ENCODE peak calls at places on chromosomes 6 and 20, in four cellular contexts. T, K, I and F are unnamed samples.

GRCh38 chr6:51118754-51119153 is 300.1 kb downstream of the TFAP2B start:
- DNase-seq in I (no peak), T (no peak), K (no peak), F (no peak)

GRCh38 chr20:4626228-4626627 is 95.5 kb upstream of the PRND start:
- DNase-seq in T (no peak), I (no peak), K (no peak), F (no peak)

GRCh38 chr20:32474967-32475819 is 109.9 kb downstream of the NOL4L start:
- DNase-seq in I (peak), T (peak), K (peak), F (peak)

GRCh38 chr6:53967415-53967814 is 143.8 kb upstream of the MLIP start:
- DNase-seq in K (no peak), I (no peak), T (no peak), F (no peak)

GRCh38 chr20:10857362-10858070 is 183.7 kb upstream of the JAG1 start:
- DNase-seq in T (peak), I (no peak), K (peak), F (peak)

GRCh38 chr6:24054388-24054787 is 71.6 kb upstream of the NRSN1 start:
- DNase-seq in T (no peak), I (no peak), K (no peak), F (no peak)

GRCh38 chr6:168035098-168035660 is 37.7 kb downstream of the KIF25 start:
- DNase-seq in K (peak), I (no peak), T (peak), F (peak)

GRCh38 chr6:41901882-41902519 is 6.8 kb upstream of the USP49 start:
- DNase-seq in K (peak), I (no peak), T (no peak), F (no peak)

GRCh38 chr6:82589509-82590206 is 226.0 kb downstream of the TPBG start:
- DNase-seq in T (no peak), I (no peak), K (peak), F (peak)

GRCh38 chr20:10074513-10074912 is 39.7 kb downstream of the ANKEF1 start:
- DNase-seq in K (peak), T (no peak), I (no peak), F (peak)

DNA sequence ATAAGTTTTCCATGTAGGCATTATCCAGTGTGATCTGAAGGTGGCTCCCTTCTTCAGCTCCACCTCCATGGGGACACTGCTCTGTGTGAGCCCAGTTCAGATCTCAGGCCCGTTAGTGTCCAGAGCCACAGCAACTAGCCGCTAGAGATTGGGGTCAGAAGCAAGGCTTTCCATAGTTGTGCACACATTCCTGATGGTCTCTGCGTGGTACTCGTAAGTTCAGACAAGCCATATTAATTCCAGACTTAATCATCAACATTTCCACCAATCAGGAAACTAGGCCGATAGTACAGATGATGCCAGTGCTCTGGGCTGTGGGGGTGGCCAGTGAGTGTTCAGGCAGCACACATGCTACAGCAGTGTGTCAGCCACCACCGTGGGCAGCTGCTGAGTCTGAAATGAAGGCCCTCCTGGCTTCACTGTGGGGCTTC is 17.5 kb upstream of the SYNCRIP start:
- DNase-seq in K (peak), T (no peak), I (no peak), F (peak)
- TF ChIP-seq CTCF in K (peak), T (no peak), I (no peak), F (peak)

GRCh38 chr6:21883528-21883927 is 290.0 kb downstream of the SOX4 start:
- DNase-seq in K (no peak), T (no peak), I (no peak), F (no peak)

GRCh38 chr6:21883929-21884328 is 290.4 kb downstream of the SOX4 start:
- DNase-seq in I (no peak), T (no peak), K (no peak), F (no peak)

GRCh38 chr6:21885532-21886089 is 292.1 kb downstream of the SOX4 start:
- DNase-seq in T (peak), K (peak), I (peak), F (peak)

GRCh38 chr6:21886601-21887091 is 293.1 kb downstream of the SOX4 start:
- DNase-seq in T (no peak), I (no peak), K (peak), F (peak)

GRCh38 chr6:21885101-21885500 is 291.6 kb downstream of the SOX4 start:
- DNase-seq in T (no peak), I (no peak), K (no peak), F (no peak)
- H3K4me3 ChIP-seq in T (no peak), I (no peak), K (no peak), F (no peak)

GRCh38 chr6:125190667-125191066 is 37.1 kb downstream of the TPD52L1 start:
- DNase-seq in K (no peak), T (no peak), I (no peak), F (no peak)

GRCh38 chr6:125189494-125189893 is 35.9 kb downstream of the TPD52L1 start:
- DNase-seq in I (no peak), T (no peak), K (no peak), F (no peak)

GRCh38 chr6:125188037-125188436 is 34.5 kb downstream of the TPD52L1 start:
- DNase-seq in K (peak), I (no peak), T (no peak), F (peak)

GRCh38 chr6:125191916-125192609 is 38.5 kb downstream of the TPD52L1 start:
- DNase-seq in I (peak), T (peak), K (peak), F (peak)

DNA sequence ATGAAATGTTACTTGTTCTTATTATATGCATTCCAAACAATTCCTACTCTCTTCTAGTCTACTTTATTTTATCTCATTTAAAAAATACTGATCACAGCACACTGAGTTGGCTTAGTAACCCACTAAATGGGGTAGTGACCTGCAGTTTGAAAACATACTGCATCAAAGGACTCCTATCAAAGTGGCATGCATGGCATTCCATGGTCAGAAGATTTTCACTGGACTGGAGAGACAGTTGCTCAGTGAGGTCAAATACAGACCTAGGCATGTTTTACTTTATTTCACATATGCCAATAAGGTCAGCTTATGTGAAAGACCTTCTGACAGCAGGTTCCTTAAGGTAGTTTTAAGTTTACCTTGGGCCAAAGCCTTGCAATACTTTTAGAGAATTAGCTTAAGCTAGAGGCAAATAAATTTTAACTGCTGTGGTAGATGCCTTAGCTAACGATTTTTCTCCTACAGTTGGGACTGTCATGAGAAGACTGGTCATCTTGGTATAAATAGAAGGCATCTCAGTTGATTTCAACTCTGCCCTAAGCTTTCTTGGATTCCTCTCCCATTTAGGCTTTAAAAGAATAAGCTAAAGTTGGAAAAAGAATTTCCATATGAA is 35.1 kb downstream of the TPD52L1 start:
- DNase-seq in K (no peak), I (no peak), T (no peak), F (no peak)
- TF ChIP-seq CTCF in K (no peak), I (no peak), T (no peak), F (no peak)

GRCh38 chr6:26268659-26269402 is 96.2 kb upstream of the BTN3A2 start:
- DNase-seq in T (no peak), I (no peak), K (peak), F (peak)
- H3K4me3 ChIP-seq in T (no peak), I (no peak), K (no peak), F (no peak)

GRCh38 chr6:95128439-95128838 is 448.9 kb upstream of the MANEA start:
- DNase-seq in T (no peak), I (no peak), K (no peak), F (no peak)

DNA sequence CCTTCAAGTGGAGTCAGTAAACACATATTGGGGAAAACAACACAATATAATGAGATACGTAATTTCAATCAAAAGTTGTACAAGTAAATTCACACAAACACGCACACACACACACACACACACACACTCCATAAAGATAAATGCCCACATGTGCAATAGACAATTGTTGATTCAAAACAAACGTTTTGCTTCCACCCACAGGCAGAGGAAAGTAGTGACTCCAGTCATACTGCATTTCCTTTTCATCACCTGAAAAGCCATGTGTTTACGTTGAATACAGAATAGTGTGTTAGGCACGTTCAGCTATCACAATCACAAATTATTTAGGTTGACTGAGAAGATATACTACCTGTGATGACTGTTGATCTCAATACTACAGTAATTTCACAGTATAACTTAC is 443.8 kb upstream of the MANEA start:
- DNase-seq in K (peak), T (no peak), I (no peak), F (peak)
- TF ChIP-seq CTCF in K (peak), T (no peak), I (no peak), F (peak)

GRCh38 chr6:147497472-147497871 is 11.0 kb upstream of the SAMD5 start:
- DNase-seq in T (no peak), I (no peak), K (no peak), F (no peak)
- H3K4me3 ChIP-seq in T (no peak), I (no peak), K (no peak), F (no peak)

DNA sequence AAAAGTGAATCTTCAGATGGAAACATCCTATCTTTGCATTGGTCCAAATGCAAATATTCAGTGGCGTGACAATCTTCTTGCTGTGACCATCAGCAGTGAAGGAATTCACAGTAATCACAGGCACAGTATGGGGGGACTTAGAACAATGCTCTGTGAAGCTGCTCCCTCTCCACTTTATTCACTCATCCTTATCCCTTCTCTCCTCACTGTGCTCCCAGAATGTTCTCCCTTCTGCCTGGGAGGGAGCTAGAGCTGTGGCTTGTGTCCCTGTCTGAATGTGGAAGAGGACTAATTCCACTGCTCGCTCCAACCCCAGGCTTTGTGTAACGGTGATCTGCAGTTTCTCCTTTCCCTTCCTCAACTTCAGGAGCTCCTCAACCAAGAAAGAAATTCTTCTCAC is 243.7 kb downstream of the ALDH8A1 start:
- DNase-seq in K (no peak), I (no peak), T (no peak), F (no peak)
- TF ChIP-seq CTCF in K (no peak), I (no peak), T (no peak), F (no peak)

DNA sequence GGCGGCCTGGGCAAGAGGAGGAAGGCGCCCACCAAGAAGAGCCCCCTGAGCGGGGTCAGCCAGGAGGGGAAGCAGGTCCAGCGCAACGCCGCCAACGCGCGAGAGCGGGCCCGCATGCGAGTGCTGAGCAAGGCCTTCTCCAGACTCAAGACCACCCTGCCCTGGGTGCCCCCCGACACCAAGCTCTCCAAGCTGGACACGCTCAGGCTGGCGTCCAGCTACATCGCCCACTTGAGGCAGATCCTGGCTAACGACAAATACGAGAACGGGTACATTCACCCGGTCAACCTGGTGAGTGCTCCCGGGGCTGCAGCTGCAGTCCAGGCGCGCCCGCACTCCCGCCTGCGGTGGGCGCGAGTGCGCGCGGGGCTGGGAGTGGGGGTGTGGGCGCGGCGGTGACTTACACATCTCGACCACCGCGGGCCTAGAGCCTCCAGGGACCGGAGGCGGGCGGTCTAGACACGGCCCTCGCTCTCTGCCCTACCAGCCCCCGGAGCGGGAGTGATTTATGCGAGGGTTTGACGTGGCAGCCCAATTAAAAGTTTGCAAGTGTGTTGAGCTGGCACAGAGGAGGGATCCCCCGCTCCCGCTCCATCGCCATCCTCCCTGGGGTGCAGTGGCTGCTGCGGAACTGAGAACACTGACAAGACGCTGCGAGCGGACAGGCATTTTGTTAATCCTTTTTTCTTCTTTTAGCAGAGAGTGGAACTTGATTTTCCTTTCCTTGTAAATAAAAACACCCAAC is 816 bp downstream of the TCF21 start:
- DNase-seq in I (no peak), T (peak), K (peak), F (peak)
- H3K4me3 ChIP-seq in I (no peak), T (peak), K (peak), F (peak)

DNA sequence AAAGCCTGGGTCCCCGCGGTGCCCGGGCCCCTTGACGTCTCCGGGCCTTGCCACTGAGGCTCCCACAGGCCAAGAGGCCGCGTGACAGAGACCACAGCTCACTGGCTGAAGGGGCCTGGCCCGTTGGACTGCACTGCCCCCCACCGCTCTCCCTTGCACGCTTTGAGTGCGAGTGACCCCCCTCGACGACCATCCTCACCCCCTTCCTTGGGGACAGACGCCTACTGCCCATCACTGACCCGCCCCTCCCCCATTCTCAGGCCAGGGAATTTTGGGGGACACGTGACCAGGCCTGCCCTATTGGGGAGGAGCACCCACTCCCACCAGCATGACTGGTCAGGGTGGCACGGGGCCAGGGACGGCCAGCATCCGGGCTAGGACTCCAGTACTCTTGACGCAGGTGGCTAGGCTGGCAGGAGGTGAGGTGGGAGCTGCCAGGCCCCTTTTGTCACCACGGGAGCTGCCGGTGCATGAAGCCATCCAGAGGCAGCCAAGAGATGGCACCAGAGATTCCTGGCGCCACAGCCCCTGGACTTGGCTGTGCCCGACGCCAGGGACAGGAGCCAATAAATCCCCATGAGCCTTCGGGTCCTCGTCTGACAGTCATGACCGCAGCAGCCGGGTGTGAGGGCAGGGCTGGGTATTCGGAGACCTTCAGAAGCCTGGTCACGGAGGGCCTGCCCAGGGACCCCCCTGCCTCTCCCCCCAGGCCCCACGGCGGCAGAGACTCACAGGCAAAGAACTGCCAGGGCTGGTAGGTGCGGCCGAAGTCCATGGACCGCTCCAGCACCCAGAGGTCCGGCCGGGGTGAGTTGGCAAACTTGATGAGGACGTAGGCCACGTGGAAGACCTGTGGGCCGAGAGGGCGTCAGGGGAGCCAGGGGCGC is 14.5 kb downstream of the LAMA5 start:
- DNase-seq in I (peak), T (peak), K (peak), F (peak)
- TF ChIP-seq CTCF in I (peak), T (peak), K (no peak), F (peak)